ENCODE peak calls at places on chromosomes 6 and 20, in nine cellular contexts. Q is fibroblast of the aortic adventitia, C is OCI-LY7, M is bronchial epithelial cell, T is left ventricle myocardium inferior, V is choroid plexus epithelial cell, U is retinal pigment epithelial cell, E is MM.1S, O is GM12878. W is an unnamed sample.

GRCh38 chr6:11434565-11435326 is 102.8 kb upstream of the TMEM170B start:
- DNase-seq in C (no peak), T (no peak), Q (peak; percentile 86), M (peak; percentile 97), O (no peak), V (peak; percentile 96), E (no peak), U (peak; percentile 72), W (peak; percentile 86)

GRCh38 chr20:32661820-32662528 is 11.8 kb downstream of the C20orf203 start:
- DNase-seq in T (no peak), C (no peak), M (no peak), E (no peak), Q (no peak), U (no peak), O (no peak), V (no peak), W (no peak)

GRCh38 chr20:37475258-37475657 is 45.8 kb upstream of the NNAT start:
- DNase-seq in T (no peak), V (no peak), Q (no peak), C (peak; percentile 4), M (no peak), E (no peak), U (no peak), O (no peak), W (no peak)

GRCh38 chr20:21559305-21559704 is 45.4 kb upstream of the NKX2-2 start:
- DNase-seq in Q (no peak), V (no peak), O (peak; percentile 48), C (no peak), T (no peak), M (no peak), E (peak; percentile 70), U (no peak), W (no peak)

GRCh38 chr6:24283043-24283985 is 74.5 kb downstream of the DCDC2 start:
- DNase-seq in O (peak; percentile 59), T (peak; percentile 60), C (peak; percentile 65), E (peak; percentile 66), U (peak; percentile 99), V (peak; percentile 92), M (peak; percentile 69), Q (peak; percentile 59), W (peak; percentile 82)

GRCh38 chr6:134176283-134176975 is 124.0 kb upstream of the SLC2A12 start:
- DNase-seq in O (no peak), C (no peak), E (no peak), Q (peak; percentile 66), T (peak; percentile 62), V (peak; percentile 73), U (no peak), M (no peak), W (no peak)

GRCh38 chr6:75397806-75398465 is 95.7 kb downstream of the FILIP1 start:
- DNase-seq in Q (no peak), C (no peak), O (no peak), T (no peak), V (peak; percentile 38), E (no peak), U (no peak), M (peak; percentile 17), W (peak; percentile 19)

GRCh38 chr20:10864076-10864672 is 190.4 kb upstream of the JAG1 start:
- DNase-seq in E (no peak), M (peak; percentile 80), O (no peak), V (peak; percentile 23), U (peak; percentile 86), Q (peak; percentile 89), T (peak; percentile 25), C (no peak), W (peak; percentile 45)

GRCh38 chr6:132190097-132190814 is 211.0 kb downstream of the MOXD1 start:
- DNase-seq in C (no peak), U (no peak), V (peak; percentile 73), T (no peak), M (no peak), O (no peak), Q (peak; percentile 69), E (peak; percentile 58), W (peak; percentile 29)

GRCh38 chr20:4776079-4776630 is 54.4 kb downstream of the PRND start:
- DNase-seq in O (no peak), Q (no peak), C (no peak), M (no peak), E (no peak), V (no peak), U (no peak), T (no peak), W (no peak)

GRCh38 chr20:4781637-4782349 is 60.1 kb downstream of the PRND start:
- DNase-seq in O (no peak), E (no peak), T (no peak), C (no peak), V (no peak), Q (no peak), U (no peak), M (no peak), W (no peak)

GRCh38 chr20:4782373-4782772 is 60.7 kb downstream of the PRND start:
- DNase-seq in O (no peak), V (no peak), M (no peak), E (no peak), U (no peak), T (no peak), Q (no peak), C (no peak), W (no peak)

GRCh38 chr20:4781211-4781610 is 59.5 kb downstream of the PRND start:
- DNase-seq in C (no peak), T (no peak), M (no peak), O (no peak), U (no peak), E (no peak), Q (peak; percentile 56), V (no peak), W (no peak)

GRCh38 chr20:4780245-4780644 is 58.5 kb downstream of the PRND start:
- DNase-seq in C (peak; percentile 32), Q (no peak), E (no peak), V (no peak), U (no peak), O (no peak), T (no peak), M (no peak), W (no peak)
- TF ChIP-seq CTCF in C (peak; percentile 67), Q (no peak), E (no peak), V (peak; percentile 20), U (no peak), O (no peak), T (no peak), M (no peak), W (no peak)

GRCh38 chr6:63349401-63349800 is 29.6 kb upstream of the LGSN start:
- DNase-seq in M (no peak), T (no peak), U (no peak), C (no peak), Q (no peak), V (no peak), E (no peak), O (no peak), W (no peak)

GRCh38 chr6:63351995-63352586 is 32.3 kb upstream of the LGSN start:
- DNase-seq in U (no peak), E (peak; percentile 31), T (no peak), Q (peak; percentile 88), M (peak; percentile 75), C (peak; percentile 41), O (peak; percentile 34), V (peak; percentile 83), W (peak; percentile 60)

GRCh38 chr6:63355632-63356031 is 35.8 kb upstream of the LGSN start:
- DNase-seq in V (no peak), U (no peak), T (no peak), O (no peak), C (no peak), E (no peak), M (peak; percentile 22), Q (no peak), W (peak; percentile 88)

GRCh38 chr6:63353282-63353630 is 33.5 kb upstream of the LGSN start:
- DNase-seq in E (no peak), M (no peak), Q (no peak), U (no peak), T (no peak), C (no peak), O (no peak), V (no peak), W (no peak)

GRCh38 chr6:63352587-63353281 is 33.0 kb upstream of the LGSN start:
- DNase-seq in M (peak; percentile 47), E (peak; percentile 69), T (no peak), C (peak; percentile 89), O (peak; percentile 88), U (no peak), V (peak; percentile 75), Q (peak; percentile 73), W (peak; percentile 67)
- TF ChIP-seq CTCF in M (peak; percentile 76), E (peak; percentile 75), T (peak; percentile 69), C (peak; percentile 88), O (peak; percentile 90), U (peak; percentile 75), V (peak; percentile 82), Q (peak; percentile 84), W (peak; percentile 72)

DNA sequence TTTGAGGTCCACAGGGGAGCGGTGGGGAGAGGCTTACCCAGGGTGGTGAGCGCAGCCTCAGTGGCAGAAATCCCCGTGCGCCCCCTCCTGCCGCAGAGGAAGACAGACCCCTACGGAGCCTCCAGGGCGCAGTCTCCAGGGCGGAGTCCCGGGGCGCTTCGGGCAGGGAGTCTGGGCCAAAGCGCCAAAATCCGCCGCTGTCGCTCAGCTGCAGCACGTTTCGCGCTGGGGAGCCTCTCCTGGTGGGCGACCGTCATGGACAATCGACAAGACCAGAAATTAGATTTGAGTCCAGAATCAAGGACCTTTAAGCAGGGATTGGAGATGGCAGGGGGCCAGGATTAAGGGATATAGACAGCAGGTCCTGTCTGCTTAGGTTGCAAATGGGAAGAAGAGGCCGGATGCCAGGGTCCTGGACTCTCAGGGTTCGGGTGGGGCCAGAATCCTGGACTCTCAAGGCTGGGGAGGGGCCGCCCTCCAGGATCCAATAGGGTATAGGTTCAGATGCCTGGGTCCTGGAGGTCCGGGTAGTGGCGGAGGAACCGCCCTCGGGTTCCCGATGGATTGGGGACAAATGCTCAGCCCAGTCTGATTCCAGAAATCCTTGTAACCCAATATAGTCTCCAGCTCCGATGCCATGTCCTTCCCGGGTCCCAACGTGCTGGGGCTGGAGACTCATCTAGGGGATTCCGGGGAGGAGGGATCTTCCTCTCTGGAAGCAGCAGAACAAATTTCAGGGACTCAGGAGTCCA is 7.9 kb upstream of the HLA-E start:
- DNase-seq in T (no peak), O (no peak), M (no peak), U (no peak), Q (no peak), E (no peak), V (no peak), C (no peak), W (no peak)
- TF ChIP-seq CTCF in T (no peak), O (no peak), M (no peak), U (no peak), Q (no peak), E (no peak), V (no peak), C (peak; percentile 16), W (no peak)

GRCh38 chr20:4633780-4634179 is 87.9 kb upstream of the PRND start:
- DNase-seq in U (peak; percentile 87), E (no peak), C (no peak), V (peak; percentile 83), T (no peak), Q (peak; percentile 95), M (peak; percentile 76), O (no peak), W (peak; percentile 22)

GRCh38 chr20:4637081-4637797 is 84.5 kb upstream of the PRND start:
- DNase-seq in T (no peak), C (no peak), M (peak; percentile 50), U (peak; percentile 99), O (no peak), V (no peak), E (no peak), Q (peak; percentile 7), W (peak; percentile 9)

GRCh38 chr20:4633379-4633778 is 88.3 kb upstream of the PRND start:
- DNase-seq in E (no peak), C (no peak), U (peak; percentile 66), O (no peak), M (no peak), Q (no peak), V (peak; percentile 42), T (no peak), W (no peak)

GRCh38 chr20:4638826-4639225 is 82.9 kb upstream of the PRND start:
- DNase-seq in V (no peak), M (peak; percentile 58), T (no peak), Q (no peak), C (no peak), U (no peak), E (no peak), O (no peak), W (peak; percentile 35)
- TF ChIP-seq CTCF in V (no peak), M (no peak), T (no peak), Q (no peak), C (no peak), U (no peak), E (no peak), O (no peak), W (no peak)

W was measured in MCF 10A.